ENCODE peak calls at places on chromosomes 6 and 20, in seven cellular contexts. Y is heart right ventricle, K is iPS DF 6.9, J is psoas muscle, Q is PC-9, W is uterus, Z is upper lobe of right lung. E is an unnamed sample.

GRCh38 chr6:10307476-10307875 is 107.4 kb downstream of the TFAP2A start:
- DNase-seq in Y (no peak), K (no peak), J (no peak), Q (no peak), W (no peak), Z (no peak), E (no peak)

GRCh38 chr20:44496976-44497375 is 21.3 kb downstream of the TTPAL start:
- DNase-seq in Y (no peak), K (no peak), J (no peak), Q (peak; percentile 35), W (no peak), Z (no peak), E (peak; percentile 68)

GRCh38 chr20:2697768-2698167 is 5.2 kb downstream of the EBF4 start:
- DNase-seq in Y (no peak), K (no peak), J (no peak), Q (no peak), W (no peak), Z (no peak), E (no peak)

GRCh38 chr6:50030777-50031562 is 9.2 kb upstream of the DEFB110 start:
- DNase-seq in Y (no peak), K (peak; percentile 67), J (no peak), Q (peak; percentile 25), W (no peak), Z (no peak), E (peak; percentile 74)

GRCh38 chr20:49687595-49688567 is 25.8 kb downstream of the B4GALT5 start:
- DNase-seq in Y (no peak), K (no peak), J (no peak), Q (no peak), W (no peak), Z (no peak), E (no peak)

GRCh38 chr20:21046413-21047070 is 59.6 kb downstream of the LINC00237 start:
- DNase-seq in Y (no peak), K (no peak), J (no peak), Q (no peak), W (no peak), Z (no peak), E (no peak)

GRCh38 chr6:1618305-1619105 is 8.8 kb downstream of the FOXC1 start:
- DNase-seq in Y (no peak), K (no peak), J (no peak), Q (no peak), W (no peak), Z (no peak), E (no peak)

GRCh38 chr20:17571967-17572638 is 2.2 kb downstream of the DSTN start:
- DNase-seq in Y (no peak), K (no peak), J (no peak), Q (no peak), W (no peak), Z (no peak), E (no peak)

GRCh38 chr6:90536516-90536915 is 50.4 kb downstream of the MAP3K7 start:
- DNase-seq in Y (no peak), K (no peak), J (no peak), Q (no peak), W (no peak), Z (no peak), E (no peak)

DNA sequence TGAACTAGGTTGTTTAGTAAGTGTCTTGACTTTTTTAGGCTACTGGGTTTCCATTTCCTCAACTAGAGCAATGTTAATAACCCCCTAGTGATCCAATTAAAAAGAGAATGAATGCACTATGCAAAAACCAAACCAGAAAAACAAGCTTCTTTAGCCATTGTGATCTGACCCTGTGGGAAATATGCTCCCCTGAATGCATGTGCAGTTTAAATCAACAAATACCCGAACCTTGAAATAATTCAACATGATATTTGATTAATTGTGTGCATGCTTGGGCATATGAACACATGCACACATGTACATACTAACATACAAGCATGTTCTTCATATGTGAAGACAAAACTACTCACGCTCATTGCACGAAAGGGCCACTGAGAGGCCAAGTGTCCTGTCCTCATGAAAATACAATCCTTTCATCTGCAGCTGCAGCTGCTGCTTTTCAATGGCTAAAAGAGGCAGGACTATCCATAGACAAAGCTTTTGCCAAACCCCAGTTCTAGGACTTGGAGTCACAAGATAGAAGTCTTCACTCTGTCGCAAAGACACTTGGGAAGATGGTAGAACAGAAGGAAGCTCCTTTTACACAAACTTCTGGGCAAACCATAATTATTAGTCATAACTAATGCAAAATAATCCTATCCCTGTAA is 207.1 kb upstream of the POU3F2 start:
- DNase-seq in Y (no peak), K (peak; percentile 20), J (no peak), Q (no peak), W (no peak), Z (no peak), E (no peak)
- H3K4me3 ChIP-seq in Y (no peak overlapping the region), K (no peak overlapping the region), J (no peak overlapping the region), Q (no peak overlapping the region), W (no peak overlapping the region), Z (no peak overlapping the region), E (no peak overlapping the region)

GRCh38 chr6:170292111-170292777 is 1.4 kb upstream of the DLL1 start:
- DNase-seq in Y (no peak), K (no peak), J (no peak), Q (no peak), W (no peak), Z (no peak), E (no peak)

GRCh38 chr6:170294813-170295518 is 4.1 kb upstream of the DLL1 start:
- DNase-seq in Y (no peak), K (no peak), J (no peak), Q (no peak), W (no peak), Z (no peak), E (no peak)

GRCh38 chr6:170293881-170294755 is 3.2 kb upstream of the DLL1 start:
- DNase-seq in Y (no peak), K (no peak), J (no peak), Q (no peak), W (no peak), Z (no peak), E (no peak)

GRCh38 chr6:170292778-170293164 is 1.9 kb upstream of the DLL1 start:
- DNase-seq in Y (no peak), K (no peak), J (no peak), Q (no peak), W (no peak), Z (no peak), E (no peak)

GRCh38 chr6:170293411-170293844 is 2.5 kb upstream of the DLL1 start:
- DNase-seq in Y (no peak), K (no peak), J (no peak), Q (no peak), W (no peak), Z (no peak), E (no peak)
- H3K27me3 ChIP-seq in Y (peaks cover 39% of the 10 kb centered on the region), K (peaks cover 50% of the 10 kb centered on the region), J (no peaks in the 10 kb centered on the region), Q (peaks cover 44% of the 10 kb centered on the region), W (peaks cover 37% of the 10 kb centered on the region), Z (peaks cover 63% of the 10 kb centered on the region), E (peaks cover 50% of the 10 kb centered on the region)

GRCh38 chr6:54095740-54096139 is 15.5 kb upstream of the MLIP start:
- DNase-seq in Y (no peak), K (no peak), J (no peak), Q (no peak), W (no peak), Z (no peak), E (no peak)
- H3K36me3 ChIP-seq in Y (no peaks in the 10 kb centered on the region), K (no peaks in the 10 kb centered on the region), J (no peaks in the 10 kb centered on the region), Q (no peaks in the 10 kb centered on the region), W (no peaks in the 10 kb centered on the region), Z (no peaks in the 10 kb centered on the region), E (no peaks in the 10 kb centered on the region)

GRCh38 chr6:108113557-108114519 is 39.3 kb upstream of the OSTM1 start:
- DNase-seq in Y (no peak), K (no peak), J (no peak), Q (peak; percentile 23), W (peak; percentile 16), Z (no peak), E (peak; percentile 29)
- H3K4me3 ChIP-seq in Y (peak overlapping the region; percentile 28), K (peak overlapping the region; percentile 36), J (peak overlapping the region; percentile 32), Q (peak overlapping the region; percentile 8), W (no peak overlapping the region), Z (peak overlapping the region; percentile 19), E (peak overlapping the region; percentile 20)

GRCh38 chr6:116289876-116290275 is 10.1 kb upstream of the TSPYL1 start:
- DNase-seq in Y (no peak), K (no peak), J (no peak), Q (no peak), W (no peak), Z (no peak), E (no peak)
- H3K27me3 ChIP-seq in Y (no peaks in the 10 kb centered on the region), K (no peaks in the 10 kb centered on the region), J (no peaks in the 10 kb centered on the region), Q (no peaks in the 10 kb centered on the region), W (no peaks in the 10 kb centered on the region), Z (no peaks in the 10 kb centered on the region), E (peaks cover 2% of the 10 kb centered on the region)